ENCODE peak calls at places on chromosome 2, in four cellular contexts. Z, S, M and B are unnamed samples.

GRCh38 chr2:1595274-1595673 is 149.0 kb downstream of the PXDN start:
- DNase-seq in Z (no peak), S (no peak), M (no peak), B (no peak)

GRCh38 chr2:206556357-206556949 is 85.8 kb upstream of the FAM237A start:
- DNase-seq in Z (peak; percentile 72), S (peak; percentile 36), M (peak; percentile 12), B (no peak)

GRCh38 chr2:33318456-33318855 is 158.0 kb upstream of the RASGRP3 start:
- DNase-seq in Z (no peak), S (no peak), M (no peak), B (no peak)

GRCh38 chr2:219665926-219666325 is 38.5 kb downstream of the SLC4A3 start:
- DNase-seq in Z (no peak), S (no peak), M (no peak), B (no peak)

GRCh38 chr2:60553992-60554648 is 666 bp upstream of the BCL11A start:
- DNase-seq in Z (peak; percentile 80), S (peak; percentile 47), M (no peak), B (no peak)

GRCh38 chr2:70132244-70133126 is 45.2 kb downstream of the PCBP1 start:
- DNase-seq in Z (no peak), S (peak; percentile 44), M (no peak), B (no peak)

GRCh38 chr2:60945341-60945740 is 64.0 kb downstream of the REL start:
- DNase-seq in Z (no peak), S (no peak), M (no peak), B (no peak)

GRCh38 chr2:158726906-158727592 is 68.1 kb upstream of the DAPL1 start:
- DNase-seq in Z (no peak), S (peak; percentile 39), M (no peak), B (no peak)

GRCh38 chr2:180184506-180184905 is 177.4 kb upstream of the CWC22 start:
- DNase-seq in Z (no peak), S (no peak), M (no peak), B (no peak)

GRCh38 chr2:214593723-214594122 is 182.9 kb downstream of the VWC2L start:
- DNase-seq in Z (peak; percentile 89), S (no peak), M (no peak), B (no peak)

GRCh38 chr2:44964704-44965343 is 23.3 kb downstream of the SIX3 start:
- DNase-seq in Z (peak; percentile 78), S (peak; percentile 76), M (peak; percentile 28), B (no peak)

GRCh38 chr2:85800576-85800975 is 46.8 kb downstream of the ATOH8 start:
- DNase-seq in Z (no peak), S (no peak), M (no peak), B (no peak)

GRCh38 chr2:41710944-41711343 is 336.9 kb upstream of the PKDCC start:
- DNase-seq in Z (no peak), S (no peak), M (no peak), B (no peak)

GRCh38 chr2:30608643-30609042 is 161.6 kb downstream of the LCLAT1 start:
- DNase-seq in Z (no peak), S (no peak), M (peak; percentile 21), B (no peak)

GRCh38 chr2:12606472-12607000 is 110.2 kb upstream of the TRIB2 start:
- DNase-seq in Z (no peak), S (peak; percentile 70), M (no peak), B (no peak)
- TF ChIP-seq POLR2AphosphoS5 in Z (no peak), S (peak; percentile 68), M (no peak), B (no peak)

GRCh38 chr2:72862239-72862988 is 24.8 kb upstream of the SPR start:
- DNase-seq in Z (peak; percentile 96), S (peak; percentile 91), M (peak; percentile 94), B (peak; percentile 85)
- H3K4me3 ChIP-seq in Z (peak overlapping the region; percentile 58), S (peak overlapping the region; percentile 37), M (no peak overlapping the region), B (peak overlapping the region; percentile 14)

GRCh38 chr2:161357097-161357496 is 48.9 kb downstream of the PSMD14 start:
- DNase-seq in Z (no peak), S (no peak), M (no peak), B (no peak)

GRCh38 chr2:161353543-161353942 is 45.3 kb downstream of the PSMD14 start:
- DNase-seq in Z (no peak), S (no peak), M (no peak), B (no peak)

GRCh38 chr2:161355985-161356384 is 47.8 kb downstream of the PSMD14 start:
- DNase-seq in Z (no peak), S (no peak), M (no peak), B (no peak)

GRCh38 chr2:161354106-161354505 is 45.9 kb downstream of the PSMD14 start:
- DNase-seq in Z (no peak), S (no peak), M (no peak), B (no peak)

GRCh38 chr2:161355106-161355505 is 46.9 kb downstream of the PSMD14 start:
- DNase-seq in Z (no peak), S (no peak), M (no peak), B (no peak)
- H3K27ac ChIP-seq in Z (no peak overlapping the region), S (no peak overlapping the region), M (no peak overlapping the region), B (no peak overlapping the region)

DNA sequence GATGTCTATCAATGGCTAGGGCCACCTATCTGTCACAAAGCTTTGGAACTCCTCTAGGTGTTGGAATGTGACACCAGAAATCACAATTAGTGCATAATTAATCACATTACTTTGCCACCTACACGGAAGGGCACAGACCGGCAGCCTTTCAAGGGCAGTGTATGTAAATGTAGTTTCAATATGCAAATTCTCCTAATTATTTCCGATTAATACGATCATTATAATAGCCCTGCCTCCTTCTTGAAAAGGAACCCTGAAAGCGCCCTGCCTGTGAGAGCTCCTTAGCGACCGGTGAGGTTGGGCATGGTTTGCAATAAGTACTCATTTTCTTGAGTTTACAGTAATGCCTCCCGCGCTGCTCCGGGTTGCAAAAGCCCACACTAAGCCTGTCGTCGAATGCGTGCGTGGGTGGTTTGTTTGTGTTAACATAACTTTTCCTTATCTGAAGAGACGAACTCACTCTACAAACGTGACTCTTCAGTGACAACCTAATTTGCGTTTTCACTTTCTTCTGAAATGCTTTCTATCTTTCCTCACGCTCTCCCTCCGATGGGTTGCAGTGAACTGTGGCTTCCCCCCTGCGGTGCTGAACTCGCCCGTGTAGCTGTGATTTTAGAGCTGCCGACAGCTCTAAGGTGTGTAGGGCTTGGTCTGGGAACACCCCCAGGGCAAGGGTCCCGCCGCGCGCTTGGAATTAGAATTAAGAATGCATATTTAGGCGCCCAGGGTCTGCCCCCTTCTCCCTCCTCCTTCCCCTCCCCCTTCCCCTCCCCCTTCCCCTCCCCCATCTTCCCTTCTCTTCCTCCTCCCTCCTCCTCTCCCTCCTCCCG is 710 bp upstream of the ID2 start:
- DNase-seq in Z (peak; percentile 80), S (peak; percentile 61), M (peak; percentile 57), B (peak; percentile 55)
- TF ChIP-seq POLR2AphosphoS5 in Z (no peak), S (no peak), M (no peak), B (peak; percentile 66)

GRCh38 chr2:42879116-42879705 is 86.8 kb upstream of the HAAO start:
- DNase-seq in Z (no peak), S (no peak), M (no peak), B (no peak)

GRCh38 chr2:42879913-42880737 is 87.7 kb upstream of the HAAO start:
- DNase-seq in Z (peak; percentile 24), S (no peak), M (no peak), B (peak; percentile 17)

GRCh38 chr2:42881732-42882131 is 89.3 kb upstream of the HAAO start:
- DNase-seq in Z (no peak), S (no peak), M (no peak), B (no peak)

GRCh38 chr2:42880738-42881525 is 88.5 kb upstream of the HAAO start:
- DNase-seq in Z (no peak), S (no peak), M (no peak), B (no peak)

DNA sequence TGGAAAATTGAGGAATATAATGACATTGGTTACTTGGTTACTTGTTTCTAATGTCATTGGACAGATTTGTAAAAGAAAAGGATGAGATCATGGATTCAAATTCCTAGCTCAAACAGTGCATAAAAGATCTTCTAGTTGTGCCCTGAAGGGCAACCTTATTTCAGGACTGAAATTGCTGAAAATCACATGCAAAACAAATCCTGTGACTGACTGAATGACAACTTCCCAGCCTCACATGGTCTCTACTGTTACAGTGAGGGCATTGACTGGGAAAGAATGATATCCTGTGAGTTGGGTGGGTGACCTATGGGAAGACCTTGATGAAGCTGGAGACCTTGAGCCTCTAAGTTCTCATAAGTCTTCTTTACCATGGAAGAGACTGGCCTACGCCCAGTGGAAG is 90.4 kb upstream of the HAAO start:
- DNase-seq in Z (no peak), S (no peak), M (no peak), B (no peak)
- H3K4me3 ChIP-seq in Z (no peak overlapping the region), S (no peak overlapping the region), M (no peak overlapping the region), B (no peak overlapping the region)

GRCh38 chr2:6639870-6640639 is 225.7 kb downstream of the CMPK2 start:
- DNase-seq in Z (peak; percentile 93), S (no peak), M (no peak), B (no peak)
- H3K27ac ChIP-seq in Z (peak overlapping the region; percentile 96), S (no peak overlapping the region), M (no peak overlapping the region), B (no peak overlapping the region)

GRCh38 chr2:71833272-71833671 is 314.4 kb downstream of the CYP26B1 start:
- DNase-seq in Z (no peak), S (no peak), M (no peak), B (no peak)

GRCh38 chr2:71831208-71831577 is 316.5 kb downstream of the CYP26B1 start:
- DNase-seq in Z (no peak), S (no peak), M (no peak), B (no peak)

GRCh38 chr2:71832388-71832787 is 315.3 kb downstream of the CYP26B1 start:
- DNase-seq in Z (no peak), S (no peak), M (no peak), B (no peak)

GRCh38 chr2:71832844-71833243 is 314.8 kb downstream of the CYP26B1 start:
- DNase-seq in Z (no peak), S (no peak), M (no peak), B (no peak)

DNA sequence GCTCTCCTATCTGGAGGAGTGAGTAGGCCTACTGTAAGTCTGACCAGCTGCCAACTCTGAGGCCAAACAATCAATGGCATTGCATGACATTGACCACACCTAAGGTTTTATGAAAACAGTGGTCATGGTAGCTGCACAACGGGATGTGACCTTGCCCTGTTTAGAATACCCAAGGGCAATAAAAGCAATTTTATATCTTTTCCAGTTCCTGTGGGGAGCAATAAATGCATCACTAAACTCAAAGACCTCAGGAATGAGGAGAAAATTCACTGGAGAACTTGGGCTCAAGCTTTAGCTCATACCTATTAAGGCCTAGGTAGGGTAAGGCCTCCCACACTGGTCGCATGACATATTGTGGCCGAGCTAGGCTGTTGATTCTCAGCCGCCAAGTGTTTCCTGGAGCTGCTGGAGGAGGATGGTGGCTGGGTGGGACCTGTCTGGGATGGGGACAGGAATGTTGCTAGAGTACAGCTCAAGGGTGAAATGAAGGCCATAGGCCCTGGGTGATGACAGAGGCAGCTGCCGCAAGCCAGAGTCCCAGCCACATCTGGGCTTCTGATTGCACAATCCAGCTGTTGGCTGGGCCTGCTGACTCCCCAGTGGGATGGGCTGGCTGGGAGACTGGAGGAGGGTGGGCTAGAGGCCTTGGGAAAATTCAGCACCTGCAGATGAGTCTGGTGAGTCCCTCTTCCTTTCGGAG is 313.7 kb downstream of the CYP26B1 start:
- DNase-seq in Z (no peak), S (no peak), M (no peak), B (no peak)
- TF ChIP-seq POLR2AphosphoS5 in Z (no peak), S (no peak), M (no peak), B (peak; percentile 95)

GRCh38 chr2:128467321-128467901 is 148.7 kb upstream of the HS6ST1 start:
- DNase-seq in Z (no peak), S (no peak), M (no peak), B (no peak)

GRCh38 chr2:128465246-128466170 is 146.8 kb upstream of the HS6ST1 start:
- DNase-seq in Z (no peak), S (no peak), M (no peak), B (no peak)

GRCh38 chr2:128464456-128464855 is 145.8 kb upstream of the HS6ST1 start:
- DNase-seq in Z (no peak), S (no peak), M (no peak), B (no peak)

GRCh38 chr2:128468186-128468585 is 149.5 kb upstream of the HS6ST1 start:
- DNase-seq in Z (no peak), S (no peak), M (no peak), B (no peak)

GRCh38 chr2:128466377-128467175 is 147.9 kb upstream of the HS6ST1 start:
- DNase-seq in Z (no peak), S (no peak), M (no peak), B (no peak)
- H3K4me3 ChIP-seq in Z (no peak overlapping the region), S (no peak overlapping the region), M (no peak overlapping the region), B (no peak overlapping the region)